ENCODE peak calls at places on chromosome 22, in seven cellular contexts. W is fibroblast of pulmonary artery; N is colonic mucosa; H is heart left ventricle; G is CD8-positive, alpha-beta T cell; A is transverse colon; J is AG04450. Q is an unnamed sample.

GRCh38 chr22:30830907-30831306 is 136.2 kb downstream of the OSBP2 start:
- DNase-seq in W (peak), N (peak), H (no peak), G (no peak), A (peak), J (peak), Q (no peak)

GRCh38 chr22:25777870-25778269 is 35.9 kb downstream of the MYO18B start:
- DNase-seq in W (peak), N (peak), H (no peak), G (no peak), A (no peak), J (no peak), Q (no peak)

GRCh38 chr22:17303441-17303839 is 65.8 kb upstream of the CECR2 start:
- DNase-seq in W (no peak), N (no peak), H (no peak), G (no peak), A (no peak), J (no peak), Q (no peak)

GRCh38 chr22:24516301-24516737 is 21.2 kb downstream of the UPB1 start:
- DNase-seq in W (peak), N (no peak), H (peak), G (no peak), A (no peak), J (peak), Q (no peak)

GRCh38 chr22:22576244-22576988 is 17.4 kb upstream of the PRAME start:
- DNase-seq in W (peak), N (peak), H (no peak), G (peak), A (peak), J (no peak), Q (no peak)

GRCh38 chr22:48434156-48434867 is 1393.4 kb downstream of the BRD1 start:
- DNase-seq in W (no peak), N (no peak), H (no peak), G (no peak), A (no peak), J (no peak), Q (no peak)

GRCh38 chr22:44622147-44622427 is 79.9 kb upstream of the PRR5 start:
- DNase-seq in W (no peak), N (no peak), H (peak), G (no peak), A (no peak), J (no peak), Q (no peak)

GRCh38 chr22:41171996-41172395 is 33.1 kb upstream of the L3MBTL2 start:
- DNase-seq in W (no peak), N (no peak), H (no peak), G (no peak), A (no peak), J (no peak), Q (no peak)

GRCh38 chr22:48378673-48379072 is 1449.0 kb downstream of the BRD1 start:
- DNase-seq in W (no peak), N (no peak), H (no peak), G (no peak), A (no peak), J (no peak), Q (no peak)

GRCh38 chr22:22893891-22894739 is 6.5 kb downstream of the IGLL5 start:
- DNase-seq in W (no peak), N (no peak), H (no peak), G (no peak), A (no peak), J (no peak), Q (peak)

GRCh38 chr22:22001664-22002525 is 19.3 kb upstream of the TOP3B start:
- DNase-seq in W (no peak), N (no peak), H (no peak), G (no peak), A (no peak), J (no peak), Q (no peak)

GRCh38 chr22:28282346-28282745 is 363.3 kb upstream of the PITPNB start:
- DNase-seq in W (peak), N (no peak), H (no peak), G (no peak), A (no peak), J (peak), Q (no peak)

GRCh38 chr22:25410849-25411248 is 153.6 kb upstream of the GRK3 start:
- DNase-seq in W (no peak), N (no peak), H (no peak), G (no peak), A (no peak), J (no peak), Q (no peak)

GRCh38 chr22:49866646-49867045 is 13.0 kb downstream of the ZBED4 start:
- DNase-seq in W (no peak), N (no peak), H (no peak), G (no peak), A (no peak), J (no peak), Q (no peak)

GRCh38 chr22:39496131-39496838 is 5.8 kb upstream of the MIEF1 start:
- DNase-seq in W (peak), N (peak), H (peak), G (peak), A (peak), J (no peak), Q (peak)

GRCh38 chr22:42163515-42163914 is 32.9 kb upstream of the CYP2D6 start:
- DNase-seq in W (no peak), N (no peak), H (no peak), G (no peak), A (no peak), J (no peak), Q (no peak)

GRCh38 chr22:39612811-39613548 is 42.4 kb downstream of the CACNA1I start:
- DNase-seq in W (no peak), N (no peak), H (peak), G (no peak), A (no peak), J (no peak), Q (peak)

GRCh38 chr22:42188808-42189447 is 58.3 kb upstream of the CYP2D6 start:
- DNase-seq in W (no peak), N (peak), H (no peak), G (no peak), A (peak), J (no peak), Q (no peak)

GRCh38 chr22:50012201-50013181 is at the start of gene IL17REL:
- DNase-seq in W (peak), N (no peak), H (peak), G (no peak), A (peak), J (no peak), Q (no peak)

GRCh38 chr22:43941449-43941848 is 13.8 kb upstream of the SAMM50 start:
- DNase-seq in W (no peak), N (no peak), H (no peak), G (no peak), A (no peak), J (no peak), Q (no peak)

GRCh38 chr22:44818727-44819126 is 66.4 kb downstream of the ARHGAP8 start:
- DNase-seq in W (no peak), N (no peak), H (no peak), G (no peak), A (no peak), J (no peak), Q (no peak)

GRCh38 chr22:36106910-36107309 is 53.6 kb downstream of the APOL3 start:
- DNase-seq in W (no peak), N (no peak), H (no peak), G (no peak), A (no peak), J (no peak), Q (no peak)

GRCh38 chr22:36102995-36103394 is 57.6 kb downstream of the APOL3 start:
- DNase-seq in W (no peak), N (no peak), H (no peak), G (no peak), A (no peak), J (no peak), Q (no peak)

GRCh38 chr22:36104988-36105387 is 55.6 kb downstream of the APOL3 start:
- DNase-seq in W (no peak), N (no peak), H (no peak), G (no peak), A (no peak), J (no peak), Q (no peak)

GRCh38 chr22:36103891-36104290 is 56.7 kb downstream of the APOL3 start:
- DNase-seq in W (no peak), N (no peak), H (no peak), G (no peak), A (no peak), J (no peak), Q (no peak)

GRCh38 chr22:36104435-36104834 is 56.1 kb downstream of the APOL3 start:
- DNase-seq in W (no peak), N (no peak), H (no peak), G (no peak), A (no peak), J (no peak), Q (no peak)
- TF ChIP-seq CTCF in W (no peak), N (no peak), H (no peak), G (no peak), A (no peak), J (no peak), Q (no peak)

DNA sequence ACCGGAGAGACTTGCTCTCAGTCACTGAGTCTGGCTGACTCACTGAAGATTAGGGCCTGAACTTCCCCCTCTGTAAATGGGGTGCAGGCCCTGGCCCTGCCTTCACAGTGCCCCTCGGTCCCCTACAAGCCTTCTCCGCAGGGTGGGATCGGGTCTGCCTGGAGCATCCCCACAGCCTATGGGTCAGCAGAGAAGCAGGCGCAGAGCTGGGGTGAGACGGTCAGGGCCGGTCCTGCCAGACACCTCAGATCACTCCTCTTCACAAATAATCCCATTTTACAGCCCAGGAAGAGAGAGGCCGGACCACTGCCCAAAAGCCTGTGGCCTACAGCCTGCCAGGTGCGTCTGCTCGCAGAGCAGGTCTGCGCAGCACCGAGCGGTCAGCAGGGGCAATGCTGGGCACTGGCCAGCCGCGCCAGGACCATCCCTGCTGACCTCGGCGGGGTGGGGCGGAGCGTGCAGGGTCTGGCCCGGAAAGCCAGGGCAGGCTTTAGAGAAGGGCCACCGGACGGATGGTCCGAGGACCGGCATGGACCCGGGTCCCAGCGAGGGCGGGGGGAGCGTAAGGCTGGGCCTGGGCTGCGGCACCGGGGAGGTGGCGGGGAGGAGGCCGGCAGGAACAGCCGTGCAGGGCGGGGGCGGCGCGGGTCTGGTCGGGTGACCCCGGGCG is 518 bp upstream of the SEPTIN5 start:
- DNase-seq in W (no peak), N (no peak), H (peak), G (no peak), A (no peak), J (no peak), Q (no peak)
- H3K4me3 ChIP-seq in W (peak), N (peak), H (peak), G (no peak), A (peak), J (peak), Q (peak)

DNA sequence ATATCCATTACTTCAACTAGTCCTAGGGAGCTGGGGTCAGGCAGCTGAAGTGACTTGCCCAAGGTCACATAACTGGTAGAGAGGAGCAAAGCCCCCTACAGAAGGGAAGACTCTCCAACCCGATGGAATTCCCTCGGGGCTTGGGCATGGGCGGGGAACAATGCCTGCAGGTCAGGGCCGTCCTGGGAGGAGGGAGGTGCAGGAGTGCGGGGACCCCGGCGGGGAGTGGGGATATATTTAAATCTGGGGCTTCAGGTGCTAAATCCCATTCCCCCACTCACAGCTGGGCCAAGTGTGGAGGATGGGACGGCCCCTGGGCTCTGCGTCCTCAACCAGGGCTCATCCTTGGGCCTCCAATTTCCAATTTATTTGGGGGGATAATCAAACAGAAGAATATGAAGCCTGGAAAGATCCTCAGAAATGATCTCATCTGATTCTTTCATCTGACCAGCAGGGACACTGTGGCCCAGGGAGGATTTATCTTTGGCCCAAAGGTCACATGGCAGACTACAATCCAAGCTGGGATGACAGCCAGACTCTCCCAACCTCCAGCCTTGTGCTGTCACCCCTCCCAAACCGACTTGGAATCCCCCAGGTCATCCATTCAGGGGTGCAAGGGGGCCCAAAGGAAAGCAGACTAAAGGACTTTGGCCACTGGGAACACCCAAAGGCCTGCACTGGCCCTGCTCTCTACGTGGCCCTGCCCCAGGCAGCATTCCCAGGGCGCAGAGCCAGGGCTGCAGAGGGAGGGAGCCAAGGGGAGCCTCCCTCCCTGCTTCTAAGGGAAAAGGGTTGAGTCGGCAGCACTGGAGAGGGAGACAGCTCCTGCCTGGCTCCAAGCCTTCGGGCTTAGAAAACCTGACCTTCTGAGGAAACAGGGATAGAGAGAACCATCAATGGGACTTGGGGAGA is 8.7 kb upstream of the C1QTNF6 start:
- DNase-seq in W (peak), N (peak), H (peak), G (no peak), A (peak), J (peak), Q (peak)
- TF ChIP-seq CTCF in W (no peak), N (peak), H (peak), G (no peak), A (peak), J (peak), Q (no peak)

DNA sequence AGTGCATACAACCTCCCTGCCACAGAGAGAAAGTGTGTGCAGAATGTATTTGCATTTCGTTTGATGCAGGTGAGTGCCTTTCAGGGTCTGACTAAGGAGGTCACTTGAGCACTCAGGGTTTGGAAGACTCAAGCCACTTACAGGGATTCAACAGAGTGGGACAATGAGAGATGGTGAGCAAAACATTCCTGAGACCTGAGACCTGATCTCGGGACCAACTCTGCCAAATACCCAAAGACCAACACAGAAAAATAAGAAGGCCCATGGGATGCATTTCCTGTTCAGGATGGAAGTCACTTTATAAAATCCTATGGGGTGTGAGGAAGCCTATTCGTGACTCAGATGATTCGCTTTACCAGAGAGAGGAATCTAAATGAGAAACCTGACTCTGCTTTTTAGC is 65.2 kb upstream of the LARGE1 start:
- DNase-seq in W (no peak), N (no peak), H (no peak), G (no peak), A (no peak), J (no peak), Q (no peak)
- H3K4me3 ChIP-seq in W (no peak), N (no peak), H (no peak), G (no peak), A (no peak), J (no peak), Q (no peak)

DNA sequence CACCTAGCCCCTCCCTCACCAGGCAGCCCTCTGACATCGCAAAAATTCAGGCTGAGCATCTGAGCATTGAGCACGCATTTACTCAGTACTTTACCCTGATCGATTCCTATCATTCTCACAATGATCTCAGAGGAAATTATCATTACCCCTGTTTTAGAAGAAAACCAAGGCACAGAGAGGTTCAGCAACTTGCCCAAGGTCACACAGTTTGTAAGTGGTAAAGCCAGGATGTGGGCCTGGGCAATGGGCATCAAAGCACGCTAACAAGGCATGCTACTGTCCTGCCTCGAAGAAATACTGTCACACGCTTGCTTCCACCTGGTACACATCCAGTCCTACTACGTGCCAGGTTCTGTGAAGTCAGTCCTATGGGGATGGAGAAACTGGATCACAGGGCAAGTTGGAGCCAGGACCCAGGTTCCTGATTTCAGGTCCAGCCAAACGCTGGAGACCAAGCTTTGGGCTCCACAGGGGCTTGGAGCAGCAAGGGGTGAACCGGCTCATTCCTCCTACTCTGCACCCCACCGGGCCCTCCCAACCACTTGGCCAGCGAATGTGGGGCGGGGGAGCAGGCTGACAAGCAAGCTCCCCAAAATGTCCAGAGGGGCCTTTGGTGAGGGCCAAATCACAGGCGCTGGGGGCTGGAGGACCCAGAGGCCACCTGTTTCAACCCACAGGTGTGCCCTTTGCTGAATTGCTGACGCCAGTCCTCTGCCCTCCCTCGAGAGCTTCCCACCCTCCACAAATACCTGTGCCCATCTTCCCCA is 18.2 kb downstream of the KCNJ4 start:
- DNase-seq in W (no peak), N (no peak), H (no peak), G (no peak), A (no peak), J (no peak), Q (no peak)
- TF ChIP-seq CTCF in W (no peak), N (no peak), H (no peak), G (no peak), A (no peak), J (no peak), Q (no peak)

GRCh38 chr22:46132830-46133587 is 17.3 kb upstream of the PPARA start:
- DNase-seq in W (no peak), N (no peak), H (peak), G (no peak), A (no peak), J (no peak), Q (no peak)
- H3K4me3 ChIP-seq in W (no peak), N (no peak), H (no peak), G (no peak), A (no peak), J (no peak), Q (no peak)

Q was measured in left lung.